ENCODE peak calls at places on chromosomes 3 and 15, in nine cellular contexts. L is H1, A is tibial nerve, U is GM10248, X is upper lobe of left lung, I is osteoblast, M is endodermal cell, D is neural progenitor cell, B is AG04450. N is an unnamed sample.

GRCh38 chr3:174218011-174218410 is 641.1 kb upstream of the NAALADL2 start:
- DNase-seq in L (no peak), A (no peak), U (no peak), X (no peak), I (no peak), M (no peak), D (no peak), B (no peak), N (no peak)

GRCh38 chr15:23866832-23867231 is 179.7 kb upstream of the NDN start:
- DNase-seq in L (no peak), A (no peak), U (no peak), X (no peak), I (no peak), M (no peak), D (peak; percentile 36), B (no peak), N (no peak)

GRCh38 chr3:165753560-165753959 is 83.7 kb downstream of the BCHE start:
- DNase-seq in L (no peak), A (no peak), U (no peak), X (no peak), I (no peak), M (no peak), D (no peak), B (no peak), N (no peak)

GRCh38 chr3:118573922-118574321 is 460.7 kb downstream of the IGSF11 start:
- DNase-seq in L (no peak), A (no peak), U (no peak), X (no peak), I (no peak), M (no peak), D (no peak), B (no peak), N (no peak)

GRCh38 chr15:38226867-38227266 is 25.8 kb upstream of the SPRED1 start:
- DNase-seq in L (no peak), A (peak; percentile 66), U (no peak), X (no peak), I (no peak), M (no peak), D (no peak), B (peak; percentile 30), N (no peak)

GRCh38 chr3:16136042-16136441 is 38.4 kb upstream of the GALNT15 start:
- DNase-seq in L (no peak), A (no peak), U (no peak), X (no peak), I (peak; percentile 61), M (no peak), D (no peak), B (no peak), N (no peak)

GRCh38 chr3:142929109-142929508 is 34.4 kb downstream of the PAQR9 start:
- DNase-seq in L (peak; percentile 70), A (no peak), U (peak; percentile 42), X (no peak), I (no peak), M (peak; percentile 84), D (peak; percentile 38), B (no peak), N (no peak)

GRCh38 chr15:68412218-68412617 is 19.7 kb downstream of the ITGA11 start:
- DNase-seq in L (peak; percentile 24), A (peak; percentile 3), U (no peak), X (no peak), I (peak; percentile 65), M (peak; percentile 22), D (no peak), B (no peak), N (no peak)

GRCh38 chr3:35296533-35296932 is 342.8 kb upstream of the ARPP21 start:
- DNase-seq in L (no peak), A (no peak), U (no peak), X (no peak), I (no peak), M (no peak), D (no peak), B (no peak), N (no peak)

GRCh38 chr3:93969443-93969842 is 4.3 kb downstream of the PROS1 start:
- DNase-seq in L (no peak), A (no peak), U (no peak), X (no peak), I (peak; percentile 84), M (no peak), D (no peak), B (no peak), N (no peak)

GRCh38 chr3:158101330-158102218 is 4.6 kb downstream of the SHOX2 start:
- DNase-seq in L (no peak), A (no peak), U (no peak), X (no peak), I (no peak), M (no peak), D (peak; percentile 13), B (no peak), N (no peak)

GRCh38 chr3:197329382-197329781 is 31.0 kb upstream of the DLG1 start:
- DNase-seq in L (no peak), A (no peak), U (no peak), X (no peak), I (no peak), M (peak; percentile 3), D (no peak), B (no peak), N (no peak)

GRCh38 chr15:75924576-75924975 is 20.9 kb downstream of the FBXO22 start:
- DNase-seq in L (no peak), A (no peak), U (no peak), X (no peak), I (no peak), M (no peak), D (no peak), B (no peak), N (no peak)

GRCh38 chr15:75925440-75925839 is 21.8 kb downstream of the FBXO22 start:
- DNase-seq in L (no peak), A (no peak), U (no peak), X (no peak), I (no peak), M (no peak), D (no peak), B (no peak), N (no peak)

GRCh38 chr15:75923756-75924155 is 20.1 kb downstream of the FBXO22 start:
- DNase-seq in L (no peak), A (no peak), U (no peak), X (no peak), I (no peak), M (no peak), D (no peak), B (no peak), N (no peak)

GRCh38 chr15:75920079-75920478 is 16.4 kb downstream of the FBXO22 start:
- DNase-seq in L (no peak), A (no peak), U (no peak), X (no peak), I (peak; percentile 44), M (no peak), D (no peak), B (no peak), N (no peak)

DNA sequence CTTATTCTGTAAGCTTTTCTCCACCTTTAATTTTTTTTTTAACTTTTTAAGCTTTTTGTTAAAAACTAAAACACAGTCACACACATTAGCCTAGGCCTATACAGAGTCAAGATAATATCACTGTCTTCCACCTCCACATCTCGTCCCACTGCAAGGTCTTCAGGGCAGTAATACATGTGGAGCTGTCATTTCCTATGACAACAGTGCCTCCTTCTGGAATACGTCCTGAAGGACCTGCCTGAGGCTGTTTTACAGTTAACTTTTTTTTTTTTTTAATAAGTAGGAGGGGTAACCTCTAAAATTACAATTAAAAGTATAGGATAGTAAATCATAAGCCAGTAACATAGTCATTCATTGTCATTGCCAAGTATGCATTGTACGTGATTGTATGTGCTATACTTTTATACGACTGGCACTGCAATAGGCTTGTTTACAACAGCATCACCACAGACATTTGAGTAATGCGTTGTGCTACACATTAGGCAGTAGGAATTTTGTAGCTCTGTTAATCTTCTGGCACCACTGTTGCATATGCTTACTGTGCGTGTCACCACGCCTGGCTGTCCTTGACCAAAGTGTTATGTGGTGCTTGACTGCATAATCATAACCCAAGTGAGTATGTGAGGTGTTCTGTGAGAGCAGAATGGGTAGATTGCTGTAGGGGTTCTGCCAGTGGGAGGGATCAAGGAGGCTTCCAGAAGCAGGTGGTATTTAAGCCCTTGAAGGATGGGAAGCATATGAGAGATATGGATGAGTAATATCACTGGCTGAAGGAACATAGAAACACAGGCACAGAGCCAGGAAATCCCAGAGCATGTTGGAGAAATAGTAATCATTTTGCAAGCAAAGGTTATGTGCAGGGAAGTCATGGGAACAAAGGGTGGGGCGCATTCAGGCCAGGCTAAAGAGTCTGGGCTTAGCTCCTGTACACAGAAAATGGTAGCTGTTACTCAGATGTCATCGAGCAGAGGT is 18.3 kb downstream of the FBXO22 start:
- DNase-seq in L (no peak), A (peak; percentile 74), U (no peak), X (no peak), I (no peak), M (peak; percentile 74), D (peak; percentile 67), B (no peak), N (no peak)
- TF ChIP-seq CTCF in L (peak; percentile 56), A (no peak), U (peak; percentile 25), X (peak; percentile 53), I (peak; percentile 59), M (peak; percentile 86), D (peak; percentile 67), B (peak; percentile 41), N (peak; percentile 47)

GRCh38 chr15:44584162-44584749 is 47.3 kb downstream of the EIF3J start:
- DNase-seq in L (peak; percentile 70), A (no peak), U (peak; percentile 37), X (no peak), I (no peak), M (peak; percentile 86), D (peak; percentile 44), B (no peak), N (no peak)
- TF ChIP-seq CTCF in L (peak; percentile 75), A (no peak), U (peak; percentile 51), X (peak; percentile 20), I (peak; percentile 54), M (peak; percentile 71), D (peak; percentile 52), B (peak; percentile 29), N (peak; percentile 67)

GRCh38 chr3:126664591-126665214 is 9.8 kb upstream of the TXNRD3 start:
- DNase-seq in L (no peak), A (no peak), U (no peak), X (no peak), I (peak; percentile 86), M (peak; percentile 73), D (peak; percentile 76), B (no peak), N (no peak)
- TF ChIP-seq CTCF in L (peak; percentile 47), A (no peak), U (no peak), X (no peak), I (peak; percentile 44), M (peak; percentile 64), D (peak; percentile 48), B (peak; percentile 39), N (no peak)

DNA sequence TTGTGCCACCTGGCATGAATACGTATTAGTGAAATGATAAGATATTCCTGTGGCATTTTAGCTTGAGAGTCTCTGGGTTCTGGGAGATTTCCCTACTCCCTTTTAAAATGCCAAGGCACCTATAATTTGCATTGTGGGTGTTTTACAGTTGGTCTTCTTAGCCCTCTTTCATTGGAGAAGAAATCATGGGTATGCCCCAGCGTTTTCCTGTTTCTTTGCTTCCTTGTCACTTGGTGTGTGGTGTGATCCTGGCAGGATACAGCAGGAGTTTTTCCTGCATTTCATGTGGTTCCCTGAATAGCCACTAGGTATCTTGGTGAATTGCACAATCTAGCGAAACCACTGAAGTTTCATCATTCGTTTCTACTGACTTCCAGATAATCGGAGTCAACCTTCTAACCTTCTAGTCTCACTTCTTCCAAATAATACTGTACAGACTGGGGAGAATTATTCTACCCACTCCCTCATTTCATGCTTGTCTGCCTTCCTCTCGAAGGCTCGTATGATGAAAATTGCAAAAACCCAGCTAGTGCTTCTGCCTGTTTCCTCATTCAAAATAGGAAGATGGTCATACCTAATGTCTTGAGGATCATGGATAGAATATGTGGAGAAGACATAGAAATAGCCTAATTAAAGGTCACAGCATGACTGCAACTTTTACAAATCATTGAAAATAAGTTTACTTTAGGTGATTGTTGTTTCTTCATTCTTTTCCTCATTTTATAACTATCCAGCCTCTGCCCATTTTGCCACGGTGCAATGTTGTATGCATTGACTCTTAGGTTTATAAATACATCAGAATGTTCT is 2.7 kb downstream of the BHLHE40 start:
- DNase-seq in L (no peak), A (peak; percentile 57), U (no peak), X (no peak), I (peak; percentile 74), M (no peak), D (no peak), B (no peak), N (no peak)
- TF ChIP-seq CTCF in L (peak; percentile 23), A (peak; percentile 64), U (no peak), X (peak; percentile 62), I (peak; percentile 42), M (peak; percentile 67), D (peak; percentile 34), B (peak; percentile 65), N (no peak)

N was measured in D721Med.